ENCODE peak calls at places on chromosome 18, in nine cellular contexts. C is fibroblast of lung; V is cardiac muscle cell; H is hepatocyte; U is suprapubic skin; S is CD8-positive, alpha-beta T cell; J is heart left ventricle; W is heart right ventricle; Z is spleen. G is an unnamed sample.
A peak's percentile ranks its signal among the peaks of the same experiment; 100 is the strongest.

GRCh38 chr18:57697434-57697833 is 75.8 kb upstream of the NARS1 start:
- DNase-seq in C (no peak), V (peak; percentile 14), H (peak; percentile 16), U (no peak), S (no peak), J (no peak), W (no peak), Z (no peak), G (no peak)

GRCh38 chr18:3132700-3133099 is 87.1 kb downstream of the MYOM1 start:
- DNase-seq in C (peak; percentile 51), V (no peak), H (no peak), U (no peak), S (no peak), J (no peak), W (no peak), Z (no peak), G (no peak)

GRCh38 chr18:72726201-72726600 is 141.6 kb downstream of the NETO1 start:
- DNase-seq in C (no peak), V (no peak), H (no peak), U (no peak), S (no peak), J (no peak), W (no peak), Z (no peak), G (no peak)

GRCh38 chr18:58118510-58118909 is 74.5 kb downstream of the NEDD4L start:
- DNase-seq in C (no peak), V (no peak), H (no peak), U (no peak), S (no peak), J (no peak), W (no peak), Z (no peak), G (no peak)

GRCh38 chr18:53785811-53786210 is 438.7 kb downstream of the MBD2 start:
- DNase-seq in C (no peak), V (no peak), H (no peak), U (no peak), S (no peak), J (no peak), W (no peak), Z (no peak), G (no peak)

GRCh38 chr18:56124186-56124585 is 514.2 kb downstream of the TXNL1 start:
- DNase-seq in C (peak; percentile 96), V (no peak), H (no peak), U (no peak), S (no peak), J (no peak), W (no peak), Z (no peak), G (no peak)

GRCh38 chr18:5393779-5394178 is 98.3 kb upstream of the ZBTB14 start:
- DNase-seq in C (peak; percentile 74), V (no peak), H (no peak), U (no peak), S (no peak), J (no peak), W (no peak), Z (no peak), G (no peak)

GRCh38 chr18:63409301-63409700 is 13.0 kb downstream of the VPS4B start:
- DNase-seq in C (peak; percentile 32), V (no peak), H (no peak), U (no peak), S (no peak), J (no peak), W (no peak), Z (no peak), G (no peak)

GRCh38 chr18:51098513-51098912 is 68.5 kb downstream of the SMAD4 start:
- DNase-seq in C (no peak), V (no peak), H (no peak), U (no peak), S (no peak), J (no peak), W (no peak), Z (no peak), G (no peak)

GRCh38 chr18:40984856-40985255 is 970.2 kb upstream of the PIK3C3 start:
- DNase-seq in C (peak; percentile 8), V (no peak), H (no peak), U (no peak), S (no peak), J (no peak), W (no peak), Z (no peak), G (no peak)

GRCh38 chr18:27143580-27144287 is 41.4 kb downstream of the CHST9 start:
- DNase-seq in C (no peak), V (no peak), H (peak; percentile 29), U (no peak), S (no peak), J (peak; percentile 65), W (peak; percentile 47), Z (no peak), G (no peak)

DNA sequence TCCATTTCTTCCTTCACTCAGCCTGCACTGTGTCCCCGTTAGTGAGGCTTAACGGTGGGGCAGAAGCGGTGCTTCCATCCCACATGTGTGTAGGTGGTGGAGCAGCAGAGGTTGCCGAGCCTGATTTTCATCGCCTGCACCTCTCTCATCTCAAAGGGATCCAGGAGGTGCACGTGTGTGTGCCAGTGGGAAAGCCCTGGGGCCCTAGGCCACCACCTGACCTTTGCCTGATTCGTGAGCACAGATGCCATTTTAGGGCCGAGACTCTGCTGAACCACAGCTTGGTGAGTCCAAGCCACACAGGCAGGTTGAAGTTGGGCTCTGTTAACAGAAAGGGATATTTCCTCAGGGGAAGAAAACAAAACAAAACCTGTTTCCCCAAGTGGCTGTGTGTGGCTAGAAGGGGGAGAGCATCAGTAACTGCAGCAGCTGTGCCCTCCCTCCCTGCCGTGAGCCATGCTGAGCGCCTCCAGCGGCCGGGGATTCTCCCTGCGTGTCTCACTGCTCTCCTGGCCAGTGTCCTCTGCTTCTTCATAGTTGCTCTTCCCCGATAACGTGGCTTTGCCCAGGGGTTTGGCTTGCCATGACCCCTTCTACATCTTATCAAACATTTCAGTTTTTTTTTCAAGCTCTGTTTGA is 81.5 kb downstream of the MAPRE2 start:
- DNase-seq in C (peak; percentile 2), V (peak; percentile 27), H (peak; percentile 23), U (no peak), S (peak; percentile 21), J (no peak), W (no peak), Z (no peak), G (no peak)
- TF ChIP-seq CTCF in C (no peak), V (peak; percentile 15), H (no peak), U (no peak), S (peak; percentile 29), J (peak; percentile 26), W (peak; percentile 39), Z (no peak), G (no peak)

GRCh38 chr18:78678318-78678695 is 301.3 kb upstream of the SALL3 start:
- DNase-seq in C (no peak), V (no peak), H (no peak), U (no peak), S (no peak), J (no peak), W (no peak), Z (peak; percentile 32), G (no peak)

GRCh38 chr18:78681396-78681795 is 298.2 kb upstream of the SALL3 start:
- DNase-seq in C (no peak), V (no peak), H (no peak), U (no peak), S (no peak), J (no peak), W (no peak), Z (no peak), G (no peak)

GRCh38 chr18:78681934-78682333 is 297.7 kb upstream of the SALL3 start:
- DNase-seq in C (no peak), V (no peak), H (no peak), U (no peak), S (no peak), J (no peak), W (no peak), Z (no peak), G (no peak)

GRCh38 chr18:78679061-78679460 is 300.6 kb upstream of the SALL3 start:
- DNase-seq in C (no peak), V (no peak), H (no peak), U (no peak), S (no peak), J (no peak), W (no peak), Z (peak; percentile 43), G (no peak)

DNA sequence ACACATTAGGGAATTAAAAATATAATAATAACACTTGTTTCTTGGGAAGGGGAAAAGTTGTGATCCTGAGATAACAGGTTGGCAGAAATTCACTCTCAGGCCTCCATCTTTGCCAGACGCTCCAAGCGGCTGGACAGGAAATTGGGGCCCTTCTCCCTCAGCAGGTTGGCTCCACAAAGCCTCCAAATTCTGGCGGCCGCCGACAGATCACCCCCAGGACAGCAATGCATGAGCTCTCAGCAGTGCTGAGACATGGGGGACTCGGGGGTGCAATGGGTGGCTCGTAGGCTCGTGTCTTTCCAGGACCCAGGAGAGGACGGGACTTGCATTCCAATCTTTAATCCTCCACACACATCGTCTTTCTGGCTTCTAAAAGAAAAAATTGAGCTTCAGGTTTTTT is 299.8 kb upstream of the SALL3 start:
- DNase-seq in C (no peak), V (no peak), H (no peak), U (no peak), S (no peak), J (no peak), W (no peak), Z (no peak), G (no peak)
- H3K9me3 ChIP-seq in C (no peaks in the 10 kb centered on the region), V (no peaks in the 10 kb centered on the region), H (no peaks in the 10 kb centered on the region), U (no peaks in the 10 kb centered on the region), S (no peaks in the 10 kb centered on the region), J (no peaks in the 10 kb centered on the region), W (no peaks in the 10 kb centered on the region), Z (no peaks in the 10 kb centered on the region), G (no peaks in the 10 kb centered on the region)

DNA sequence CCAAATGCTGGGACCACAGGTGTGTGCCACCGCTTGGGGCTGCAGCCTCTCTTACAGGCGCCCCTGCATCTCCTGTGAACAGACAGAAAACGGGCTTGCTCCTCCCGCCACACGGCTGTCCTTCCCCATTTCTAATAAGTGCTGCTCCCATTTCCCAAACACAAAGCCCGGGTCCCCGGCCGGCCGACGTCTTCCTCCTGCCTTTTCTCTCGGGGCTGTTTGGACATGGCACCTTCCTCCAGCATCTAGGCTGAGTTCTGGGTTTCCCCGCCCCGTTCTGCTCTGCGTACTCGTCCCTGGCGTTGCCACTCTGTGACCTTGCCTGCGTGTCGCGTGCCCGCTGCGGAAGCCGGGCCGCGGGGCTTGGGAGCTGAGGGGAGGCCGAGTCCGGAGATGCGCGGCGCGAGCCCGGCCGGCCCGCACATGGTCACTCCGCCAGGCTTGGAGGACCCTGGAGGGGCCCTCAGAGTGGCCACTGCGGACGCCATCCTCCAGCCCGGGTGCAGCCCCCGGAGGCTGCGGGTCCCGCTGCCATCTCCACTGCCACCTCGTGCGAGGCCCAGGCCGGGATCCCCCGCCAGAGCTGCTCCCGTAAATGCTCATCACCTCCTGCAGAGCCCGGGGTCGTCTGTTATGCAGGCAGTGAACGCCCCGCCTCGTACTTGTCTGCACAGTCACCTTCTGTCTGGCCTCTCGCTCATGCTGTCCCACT is 26.3 kb downstream of the PRELID3A start:
- DNase-seq in C (no peak), V (no peak), H (no peak), U (peak; percentile 42), S (no peak), J (no peak), W (no peak), Z (peak; percentile 68), G (no peak)
- H3K36me3 ChIP-seq in C (peaks cover 17% of the 10 kb centered on the region), V (no peaks in the 10 kb centered on the region), H (no peaks in the 10 kb centered on the region), U (peaks cover 37% of the 10 kb centered on the region), S (no peaks in the 10 kb centered on the region), J (peaks cover 12% of the 10 kb centered on the region), W (peaks cover 2% of the 10 kb centered on the region), Z (no peaks in the 10 kb centered on the region), G (no peaks in the 10 kb centered on the region)

DNA sequence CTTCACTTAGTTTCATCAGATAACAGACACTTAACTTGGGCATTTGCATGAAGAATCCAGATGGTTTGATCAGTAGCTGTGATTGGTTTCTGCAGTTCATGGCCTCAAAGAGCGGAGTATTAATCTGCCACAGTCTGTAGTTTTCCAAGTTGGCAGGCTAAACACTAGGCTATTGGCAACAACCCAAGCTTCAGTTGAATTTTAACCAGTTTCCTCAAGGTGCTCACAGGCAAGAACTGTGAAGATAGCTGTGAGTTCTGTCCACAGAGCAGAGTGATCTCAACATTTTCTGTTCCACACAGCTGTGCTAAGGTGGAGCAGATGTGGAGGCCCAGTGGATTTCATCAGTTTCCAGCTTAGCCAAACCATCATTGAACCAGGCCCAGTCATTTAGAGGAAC is 469.5 kb upstream of the LINC00305 start:
- DNase-seq in C (no peak), V (no peak), H (no peak), U (no peak), S (no peak), J (no peak), W (no peak), Z (no peak), G (no peak)
- TF ChIP-seq CTCF in C (no peak), V (no peak), H (no peak), U (no peak), S (no peak), J (no peak), W (no peak), Z (no peak), G (no peak)